ENCODE peak calls at places on chromosomes 11 and 22, in five cellular contexts. K, Y, N, G and S are unnamed samples.

GRCh38 chr11:32893091-32893946 is 708 bp downstream of the QSER1 start:
- DNase-seq in K (no peak), Y (peak; percentile 65), N (peak; percentile 81), G (no peak), S (peak; percentile 75)

GRCh38 chr11:44516688-44517301 is 48.7 kb upstream of the CD82 start:
- DNase-seq in K (no peak), Y (no peak), N (no peak), G (no peak), S (no peak)

GRCh38 chr11:31871310-31872073 is 60.4 kb upstream of the PAX6 start:
- DNase-seq in K (no peak), Y (no peak), N (no peak), G (no peak), S (no peak)

GRCh38 chr11:31218847-31219246 is 150.7 kb downstream of the DCDC1 start:
- DNase-seq in K (no peak), Y (no peak), N (no peak), G (no peak), S (no peak)

GRCh38 chr11:64040684-64041267 is 5.0 kb downstream of the FLRT1 start:
- DNase-seq in K (no peak), Y (peak; percentile 60), N (no peak), G (no peak), S (no peak)

GRCh38 chr22:43482310-43482625 is 70.5 kb downstream of the MPPED1 start:
- DNase-seq in K (no peak), Y (no peak), N (peak; percentile 64), G (no peak), S (no peak)

GRCh38 chr11:76419896-76420295 is 24.9 kb upstream of the EMSY start:
- DNase-seq in K (no peak), Y (peak; percentile 37), N (no peak), G (no peak), S (no peak)

GRCh38 chr11:115665958-115666357 is 161.7 kb upstream of the CADM1 start:
- DNase-seq in K (no peak), Y (no peak), N (no peak), G (no peak), S (peak; percentile 59)

GRCh38 chr22:33811208-33811607 is 109.1 kb downstream of the LARGE1 start:
- DNase-seq in K (no peak), Y (no peak), N (no peak), G (no peak), S (no peak)

GRCh38 chr11:43916621-43917020 is 25.8 kb upstream of the C11orf96 start:
- DNase-seq in K (no peak), Y (no peak), N (no peak), G (no peak), S (no peak)

GRCh38 chr22:48393041-48393370 is 1434.7 kb downstream of the BRD1 start:
- DNase-seq in K (no peak), Y (no peak), N (peak; percentile 63), G (no peak), S (no peak)

GRCh38 chr22:43185860-43186261 is 1.1 kb downstream of the TTLL12 start:
- DNase-seq in K (peak; percentile 29), Y (no peak), N (no peak), G (no peak), S (peak; percentile 70)

GRCh38 chr11:120546312-120547205 is 35.0 kb downstream of the GRIK4 start:
- DNase-seq in K (peak; percentile 58), Y (peak; percentile 57), N (peak; percentile 93), G (peak; percentile 91), S (peak; percentile 81)

GRCh38 chr11:1240771-1241170 is 17.9 kb downstream of the MUC5B start:
- DNase-seq in K (no peak), Y (no peak), N (no peak), G (no peak), S (no peak)

GRCh38 chr11:117478926-117479325 is 151.3 kb downstream of the CEP164 start:
- DNase-seq in K (no peak), Y (no peak), N (no peak), G (no peak), S (no peak)

GRCh38 chr22:36318442-36318841 is 65.5 kb downstream of the APOL1 start:
- DNase-seq in K (no peak), Y (no peak), N (no peak), G (no peak), S (peak; percentile 15)

GRCh38 chr22:30326704-30327362 is at the start of gene TBC1D10A:
- DNase-seq in K (peak; percentile 85), Y (peak; percentile 91), N (peak; percentile 94), G (peak; percentile 90), S (peak; percentile 97)

GRCh38 chr11:69950120-69950519 is 128.0 kb upstream of the ANO1 start:
- DNase-seq in K (peak; percentile 58), Y (peak; percentile 77), N (peak; percentile 75), G (peak; percentile 59), S (no peak)

GRCh38 chr11:78916759-78917158 is 342.1 kb upstream of the NARS2 start:
- DNase-seq in K (no peak), Y (no peak), N (no peak), G (no peak), S (no peak)

GRCh38 chr11:132043714-132044113 is 673.3 kb downstream of the NTM start:
- DNase-seq in K (no peak), Y (no peak), N (no peak), G (no peak), S (no peak)

GRCh38 chr11:75345455-75346224 is 5.8 kb downstream of the ARRB1 start:
- DNase-seq in K (no peak), Y (no peak), N (no peak), G (no peak), S (peak; percentile 64)

GRCh38 chr22:23458663-23459541 is 121.2 kb downstream of the IGLL1 start:
- DNase-seq in K (no peak), Y (no peak), N (peak; percentile 54), G (no peak), S (no peak)

GRCh38 chr22:23450434-23450795 is 129.7 kb downstream of the IGLL1 start:
- DNase-seq in K (no peak), Y (no peak), N (no peak), G (no peak), S (no peak)

GRCh38 chr22:23452231-23453010 is 127.7 kb downstream of the IGLL1 start:
- DNase-seq in K (no peak), Y (no peak), N (no peak), G (no peak), S (no peak)

GRCh38 chr22:23457586-23457985 is 122.5 kb downstream of the IGLL1 start:
- DNase-seq in K (no peak), Y (no peak), N (peak; percentile 66), G (no peak), S (no peak)

GRCh38 chr22:23453277-23453676 is 126.8 kb downstream of the IGLL1 start:
- DNase-seq in K (no peak), Y (no peak), N (no peak), G (no peak), S (no peak)
- H3K27me3 ChIP-seq in K (no peaks in the 10 kb centered on the region), Y (no peaks in the 10 kb centered on the region), N (no peaks in the 10 kb centered on the region), G (peaks cover 88% of the 10 kb centered on the region), S (no peaks in the 10 kb centered on the region)

DNA sequence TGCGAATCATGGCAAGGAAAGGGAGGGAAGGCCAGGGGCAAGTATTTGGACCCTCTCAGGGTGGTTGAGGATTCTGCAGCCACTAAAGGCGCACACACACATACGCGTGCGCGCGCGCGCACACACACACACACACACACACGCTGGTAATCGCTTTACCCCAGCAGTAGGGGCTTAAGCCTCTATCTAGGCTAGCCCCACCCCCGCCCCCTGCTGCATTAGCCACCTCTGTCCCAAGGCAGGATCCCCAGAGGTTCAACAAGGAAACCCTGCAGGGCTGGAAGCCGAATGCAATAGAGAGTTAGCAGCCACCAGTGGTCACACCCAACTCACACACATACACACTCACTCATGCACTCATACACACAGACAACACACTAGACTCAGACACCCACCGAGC is 28.6 kb upstream of the ELFN2 start:
- DNase-seq in K (no peak), Y (peak; percentile 88), N (no peak), G (no peak), S (no peak)
- H3K27me3 ChIP-seq in K (no peaks in the 10 kb centered on the region), Y (no peaks in the 10 kb centered on the region), N (no peaks in the 10 kb centered on the region), G (no peaks in the 10 kb centered on the region), S (no peaks in the 10 kb centered on the region)

GRCh38 chr11:112967082-112967481 is 5.9 kb downstream of the NCAM1 start:
- DNase-seq in K (no peak), Y (no peak), N (no peak), G (no peak), S (no peak)
- H3K27me3 ChIP-seq in K (peaks cover 51% of the 10 kb centered on the region), Y (no peaks in the 10 kb centered on the region), N (no peaks in the 10 kb centered on the region), G (no peaks in the 10 kb centered on the region), S (no peaks in the 10 kb centered on the region)

GRCh38 chr11:65586676-65587075 is 8.9 kb downstream of the KCNK7 start:
- DNase-seq in K (no peak), Y (peak; percentile 81), N (no peak), G (no peak), S (peak; percentile 72)
- H3K27me3 ChIP-seq in K (no peaks in the 10 kb centered on the region), Y (no peaks in the 10 kb centered on the region), N (no peaks in the 10 kb centered on the region), G (no peaks in the 10 kb centered on the region), S (no peaks in the 10 kb centered on the region)

GRCh38 chr11:57474751-57475115 is 14.4 kb downstream of the RTN4RL2 start:
- DNase-seq in K (no peak), Y (no peak), N (no peak), G (no peak), S (no peak)

GRCh38 chr11:57475191-57475590 is 14.9 kb downstream of the RTN4RL2 start:
- DNase-seq in K (no peak), Y (no peak), N (no peak), G (no peak), S (no peak)

GRCh38 chr11:57476883-57477506 is 16.7 kb downstream of the RTN4RL2 start:
- DNase-seq in K (no peak), Y (peak; percentile 38), N (no peak), G (peak; percentile 64), S (peak; percentile 46)

GRCh38 chr11:57476223-57476882 is 16.0 kb downstream of the RTN4RL2 start:
- DNase-seq in K (no peak), Y (no peak), N (no peak), G (no peak), S (peak; percentile 87)

DNA sequence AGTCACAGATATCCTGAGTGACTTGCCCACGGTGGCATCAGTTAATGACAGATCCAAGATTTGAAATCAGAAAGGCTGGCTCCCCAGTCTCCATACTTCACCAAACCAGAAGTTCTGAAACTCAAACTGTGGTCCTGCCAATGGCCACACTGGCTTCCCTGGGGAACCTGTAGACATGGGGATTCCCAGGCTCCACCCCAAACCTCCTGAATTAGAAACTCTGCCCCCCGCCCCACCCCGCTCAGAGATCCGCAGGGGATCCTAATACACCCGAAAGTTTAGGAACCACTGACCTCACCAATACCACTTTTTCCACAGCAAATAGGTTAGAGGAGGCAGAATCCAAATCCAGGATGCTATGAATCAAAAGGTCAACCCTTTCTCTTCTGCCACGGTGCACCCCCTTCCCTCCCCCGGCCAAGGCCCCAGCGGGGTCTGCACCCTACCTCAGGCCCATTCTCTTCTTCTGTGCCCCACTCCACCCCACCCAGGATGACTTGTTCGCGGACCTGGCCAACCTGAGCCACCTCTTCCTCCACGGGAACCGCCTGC is 15.4 kb downstream of the RTN4RL2 start:
- DNase-seq in K (no peak), Y (no peak), N (no peak), G (no peak), S (no peak)
- H3K27me3 ChIP-seq in K (no peaks in the 10 kb centered on the region), Y (peaks cover 34% of the 10 kb centered on the region), N (no peaks in the 10 kb centered on the region), G (no peaks in the 10 kb centered on the region), S (no peaks in the 10 kb centered on the region)

GRCh38 chr22:49724030-49724892 is 103.4 kb downstream of the BRD1 start:
- DNase-seq in K (no peak), Y (peak; percentile 76), N (no peak), G (no peak), S (no peak)
- H3K27me3 ChIP-seq in K (peaks cover 59% of the 10 kb centered on the region), Y (no peaks in the 10 kb centered on the region), N (no peaks in the 10 kb centered on the region), G (peaks cover 99% of the 10 kb centered on the region), S (no peaks in the 10 kb centered on the region)

GRCh38 chr22:28417426-28417825 is 262.2 kb downstream of the TTC28 start:
- DNase-seq in K (no peak), Y (no peak), N (no peak), G (no peak), S (no peak)
- H3K27me3 ChIP-seq in K (peaks cover 79% of the 10 kb centered on the region), Y (no peaks in the 10 kb centered on the region), N (no peaks in the 10 kb centered on the region), G (no peaks in the 10 kb centered on the region), S (no peaks in the 10 kb centered on the region)